ENCODE peak calls at places on chromosomes 3 and 15, in six cellular contexts. N is tibial nerve; B is CD8-positive, alpha-beta T cell; D is pancreas; Q is thoracic aorta; W is CD4-positive, alpha-beta T cell. O is an unnamed sample.

GRCh38 chr3:54830658-54831057 is 97.2 kb downstream of the LRTM1 start:
- DNase-seq in D (no peak), W (no peak), B (no peak), Q (no peak), N (no peak), O (no peak)

GRCh38 chr15:73986055-73986775 is 5.9 kb downstream of the STOML1 start:
- DNase-seq in B (no peak), D (no peak), W (no peak), Q (no peak), N (no peak), O (no peak)

GRCh38 chr3:129988429-129988828 is 13.9 kb downstream of the TRH start:
- DNase-seq in W (no peak), Q (no peak), D (no peak), N (no peak), B (no peak), O (no peak)

GRCh38 chr3:191066669-191067068 is 132.4 kb upstream of the OSTN start:
- DNase-seq in D (no peak), W (no peak), Q (no peak), B (no peak), N (no peak), O (no peak)

GRCh38 chr15:73564255-73564654 is 68.9 kb downstream of the NPTN start:
- DNase-seq in D (no peak), N (no peak), B (no peak), W (no peak), Q (no peak), O (no peak)

GRCh38 chr3:102087236-102087635 is 237.9 kb downstream of the NFKBIZ start:
- DNase-seq in D (no peak), W (no peak), Q (no peak), N (no peak), B (no peak), O (no peak)

GRCh38 chr3:125582707-125583106 is 12.6 kb downstream of the OSBPL11 start:
- DNase-seq in D (no peak), Q (no peak), B (no peak), W (no peak), N (no peak), O (no peak)

GRCh38 chr15:35603298-35603697 is 57.3 kb upstream of the DPH6 start:
- DNase-seq in B (no peak), Q (no peak), N (no peak), W (no peak), D (no peak), O (no peak)

GRCh38 chr3:146160964-146161724 is at the start of gene PLOD2:
- DNase-seq in W (no peak), Q (peak; percentile 47), D (peak; percentile 78), B (no peak), N (peak; percentile 25), O (peak; percentile 29)

GRCh38 chr3:3023106-3023505 is 87.1 kb downstream of the IL5RA start:
- DNase-seq in Q (no peak), W (no peak), B (no peak), N (no peak), D (no peak), O (no peak)

GRCh38 chr3:139633511-139633910 is 44.3 kb downstream of the NMNAT3 start:
- DNase-seq in D (no peak), Q (no peak), B (no peak), N (no peak), W (no peak), O (no peak)

GRCh38 chr3:18723426-18723825 is 298.3 kb upstream of the SATB1 start:
- DNase-seq in Q (no peak), B (no peak), W (no peak), D (no peak), N (no peak), O (no peak)

GRCh38 chr3:141746962-141747361 is 8.9 kb downstream of the RNF7 start:
- DNase-seq in W (no peak), Q (no peak), D (no peak), B (no peak), N (no peak), O (no peak)

GRCh38 chr15:90266061-90266431 is 574 bp downstream of the NGRN start:
- DNase-seq in D (no peak), N (no peak), W (peak; percentile 48), Q (no peak), B (peak; percentile 19), O (no peak)

GRCh38 chr3:128906031-128906803 is 26.8 kb downstream of the ACAD9 start:
- DNase-seq in D (no peak), Q (no peak), B (no peak), W (no peak), N (no peak), O (no peak)

GRCh38 chr3:195847061-195847950 is 35.6 kb upstream of the MUC4 start:
- DNase-seq in B (no peak), W (no peak), Q (no peak), D (no peak), N (no peak), O (no peak)

GRCh38 chr3:63325386-63325785 is 47.3 kb downstream of the SYNPR start:
- DNase-seq in N (no peak), Q (no peak), B (no peak), W (no peak), D (no peak), O (no peak)

GRCh38 chr3:105866656-105867653 is 1.9 kb downstream of the CBLB start:
- DNase-seq in D (no peak), B (no peak), W (no peak), Q (no peak), N (peak; percentile 28), O (no peak)

DNA sequence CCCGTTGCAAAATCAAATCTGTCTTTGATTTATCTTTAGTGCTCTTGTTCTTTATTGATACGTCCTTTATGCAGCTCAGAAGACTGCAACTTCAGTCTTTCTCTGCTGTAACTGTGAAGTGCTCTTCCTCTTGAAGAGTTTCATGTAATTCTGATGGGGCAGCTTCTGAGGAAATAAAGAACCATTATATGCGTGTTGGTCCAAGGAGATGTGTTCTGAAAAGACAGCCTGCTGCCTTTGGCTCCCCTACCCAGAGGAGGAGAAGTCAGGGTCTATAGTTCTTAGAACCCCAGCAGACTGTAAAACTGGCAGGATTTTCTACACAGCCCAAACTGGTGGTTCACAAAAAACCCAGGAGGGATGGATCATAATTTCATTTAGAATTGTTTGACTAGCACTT is 22.4 kb upstream of the ABHD10 start:
- DNase-seq in N (no peak), W (no peak), Q (no peak), D (no peak), B (no peak), O (no peak)
- TF ChIP-seq CTCF in N (no peak), W (no peak), Q (no peak), D (no peak), B (no peak), O (no peak)

DNA sequence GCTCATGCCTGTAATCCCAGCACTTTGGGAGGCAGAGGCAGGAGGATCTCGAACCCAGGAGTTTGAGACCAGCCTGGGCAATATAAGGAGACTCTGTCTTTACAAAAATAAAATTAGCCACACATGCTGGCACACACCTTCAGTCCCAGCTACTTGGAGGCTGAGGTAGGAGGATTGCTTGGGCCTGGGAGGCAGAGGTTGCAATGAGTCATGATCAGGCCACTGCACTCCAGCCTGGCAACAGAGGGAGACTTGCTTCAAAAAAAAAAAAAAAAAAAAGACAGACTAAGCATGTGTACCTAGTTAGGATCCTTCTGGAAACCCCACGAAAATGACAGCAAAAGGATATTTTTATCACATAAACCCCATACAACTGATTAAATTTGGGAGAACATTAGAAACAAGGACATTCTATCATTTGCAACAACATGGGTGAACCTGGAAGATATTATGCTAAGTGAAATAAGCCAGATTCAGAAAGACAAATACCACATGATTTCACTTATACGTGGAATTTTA is 44.9 kb downstream of the METTL6 start:
- DNase-seq in W (no peak), D (no peak), Q (no peak), B (no peak), N (no peak), O (no peak)
- TF ChIP-seq CTCF in W (no peak), D (no peak), Q (no peak), B (no peak), N (no peak), O (no peak)

GRCh38 chr3:180804871-180805430 is 107.5 kb upstream of the FXR1 start:
- DNase-seq in Q (no peak), B (no peak), W (no peak), N (no peak), D (no peak), O (no peak)

GRCh38 chr3:180802837-180803236 is 109.6 kb upstream of the FXR1 start:
- DNase-seq in B (no peak), N (no peak), Q (no peak), D (no peak), W (no peak), O (no peak)
- TF ChIP-seq CTCF in B (no peak), N (peak; percentile 12), Q (peak; percentile 18), D (no peak), W (peak; percentile 22), O (no peak)

GRCh38 chr3:197552198-197552597 is 3.6 kb downstream of the BDH1 start:
- DNase-seq in Q (no peak), W (no peak), B (no peak), D (no peak), N (no peak), O (no peak)

GRCh38 chr3:197558000-197558399 is 2.2 kb upstream of the BDH1 start:
- DNase-seq in Q (no peak), W (no peak), B (no peak), N (no peak), D (no peak), O (no peak)

GRCh38 chr3:197554562-197555280 is 1.0 kb downstream of the BDH1 start:
- DNase-seq in D (peak; percentile 93), N (peak; percentile 86), W (peak; percentile 81), Q (peak; percentile 68), B (peak; percentile 87), O (peak; percentile 64)

GRCh38 chr3:197554196-197554561 is 1.6 kb downstream of the BDH1 start:
- DNase-seq in N (no peak), B (no peak), W (peak; percentile 3), Q (no peak), D (no peak), O (no peak)

DNA sequence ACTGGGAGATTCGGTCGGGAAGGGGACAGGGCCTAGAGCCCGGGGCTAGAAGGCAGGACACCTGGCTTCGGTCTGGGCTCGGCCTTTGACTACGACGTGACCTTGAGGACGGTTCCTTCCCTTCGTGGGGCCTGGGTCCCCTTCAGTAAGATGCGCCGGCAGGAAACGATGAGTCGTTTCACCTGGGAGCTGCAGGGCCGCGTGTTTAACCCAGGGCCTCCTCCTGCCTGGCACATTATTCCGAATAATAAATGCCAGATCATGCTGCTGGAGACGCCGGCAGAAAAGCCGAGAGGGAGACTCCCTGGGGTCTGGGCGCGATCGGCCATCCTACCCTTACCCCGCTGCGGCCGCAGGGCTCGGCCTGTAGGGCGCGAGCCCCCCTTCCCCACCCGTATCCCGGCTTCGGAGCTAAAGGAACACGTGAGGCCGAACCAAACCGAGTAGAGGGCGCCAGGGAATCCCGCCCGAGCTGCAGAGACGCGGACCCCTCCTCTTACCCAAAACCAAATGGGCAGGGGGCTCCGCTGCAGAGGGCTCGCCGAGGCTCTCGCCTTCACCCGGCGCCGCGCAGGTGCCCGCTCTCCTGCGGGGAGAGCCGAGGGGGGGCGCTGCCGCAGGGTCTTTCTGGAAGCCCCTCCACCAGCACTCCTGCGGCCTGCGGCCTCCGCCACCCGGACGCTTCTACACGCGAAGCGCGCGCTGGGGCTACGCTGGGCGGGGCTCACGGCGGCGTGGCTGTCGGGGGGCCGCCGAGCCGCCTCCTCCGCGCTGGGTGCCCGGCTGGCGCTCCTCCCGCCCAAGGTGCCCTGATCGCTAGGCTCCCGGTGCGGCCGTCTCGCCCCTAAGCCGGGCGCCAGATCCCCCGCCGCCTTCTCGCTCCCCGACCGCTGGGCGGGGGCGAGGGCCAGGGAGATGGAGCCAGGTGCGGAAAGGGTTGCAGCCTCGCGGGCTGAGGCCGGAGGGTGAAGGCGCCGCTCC is at the start of gene BDH1:
- DNase-seq in N (peak; percentile 21), B (peak; percentile 48), W (peak; percentile 31), Q (no peak), D (no peak), O (no peak)
- TF ChIP-seq CTCF in N (no peak), B (no peak), W (no peak), Q (no peak), D (no peak), O (no peak)